ENCODE peak calls at places on chromosomes 5 and 9, in nine cellular contexts. E is GM23338, Q is HepG2, X is stomach, V is Panc1, I is HCT116, R is transverse colon, J is spleen, M is breast epithelium. K is an unnamed sample.
A peak's percentile ranks its signal among the peaks of the same experiment; 100 is the strongest.

GRCh38 chr9:86859966-86860365 is 87.3 kb downstream of the GAS1 start:
- DNase-seq in E (peak; percentile 8), Q (no peak), X (no peak), V (no peak), I (no peak), R (no peak), J (no peak), M (no peak), K (no peak)

GRCh38 chr9:134502261-134503211 is 139.1 kb upstream of the COL5A1 start:
- DNase-seq in E (no peak), Q (peak; percentile 43), X (peak; percentile 32), V (no peak), I (no peak), R (peak; percentile 42), J (peak; percentile 56), M (no peak), K (peak; percentile 90)

GRCh38 chr9:86575825-86576488 is 221.7 kb upstream of the TUT7 start:
- DNase-seq in E (no peak), Q (no peak), X (no peak), V (no peak), I (no peak), R (no peak), J (no peak), M (no peak), K (no peak)

GRCh38 chr5:168772466-168772961 is 193.3 kb upstream of the PANK3 start:
- DNase-seq in E (peak; percentile 20), Q (no peak), X (no peak), V (no peak), I (no peak), R (no peak), J (no peak), M (no peak), K (no peak)

GRCh38 chr9:114461468-114461867 is 43.8 kb downstream of the WHRN start:
- DNase-seq in E (no peak), Q (no peak), X (no peak), V (no peak), I (no peak), R (no peak), J (no peak), M (no peak), K (no peak)

GRCh38 chr5:145925353-145925752 is 11.0 kb upstream of the SH3RF2 start:
- DNase-seq in E (peak; percentile 67), Q (no peak), X (no peak), V (no peak), I (no peak), R (no peak), J (no peak), M (no peak), K (no peak)

GRCh38 chr9:17611921-17612320 is 33.1 kb downstream of the SH3GL2 start:
- DNase-seq in E (no peak), Q (no peak), X (no peak), V (no peak), I (no peak), R (no peak), J (no peak), M (no peak), K (no peak)

GRCh38 chr5:149932445-149933350 is 11.9 kb downstream of the PDE6A start:
- DNase-seq in E (peak; percentile 72), Q (peak; percentile 13), X (peak; percentile 31), V (peak; percentile 35), I (no peak), R (no peak), J (peak; percentile 77), M (no peak), K (no peak)

GRCh38 chr5:177491983-177492746 is 5.2 kb downstream of the PDLIM7 start:
- DNase-seq in E (peak; percentile 57), Q (no peak), X (no peak), V (no peak), I (no peak), R (no peak), J (no peak), M (no peak), K (no peak)

GRCh38 chr9:131709741-131710499 is 30.0 kb downstream of the RAPGEF1 start:
- DNase-seq in E (peak; percentile 35), Q (no peak), X (no peak), V (no peak), I (no peak), R (no peak), J (no peak), M (no peak), K (no peak)

GRCh38 chr5:150318613-150319483 is 16.1 kb upstream of the ARSI start:
- DNase-seq in E (no peak), Q (no peak), X (no peak), V (no peak), I (no peak), R (no peak), J (no peak), M (no peak), K (no peak)

GRCh38 chr5:72543365-72543764 is 36.2 kb upstream of the ZNF366 start:
- DNase-seq in E (no peak), Q (no peak), X (no peak), V (no peak), I (no peak), R (no peak), J (no peak), M (no peak), K (no peak)

GRCh38 chr9:97985058-97985861 is 2.1 kb downstream of the ANP32B start:
- DNase-seq in E (peak; percentile 47), Q (no peak), X (peak; percentile 32), V (no peak), I (no peak), R (peak; percentile 44), J (peak; percentile 87), M (no peak), K (peak; percentile 67)

GRCh38 chr5:172830876-172831662 is 3.0 kb upstream of the ERGIC1 start:
- DNase-seq in E (no peak), Q (no peak), X (no peak), V (no peak), I (no peak), R (no peak), J (no peak), M (no peak), K (no peak)

GRCh38 chr5:181121675-181122561 is 9.1 kb downstream of the OR2V1 start:
- DNase-seq in E (peak; percentile 52), Q (no peak), X (no peak), V (no peak), I (no peak), R (no peak), J (peak; percentile 53), M (no peak), K (peak; percentile 69)

GRCh38 chr5:32206053-32206452 is 31.9 kb upstream of the GOLPH3 start:
- DNase-seq in E (no peak), Q (no peak), X (no peak), V (no peak), I (no peak), R (no peak), J (no peak), M (no peak), K (no peak)

GRCh38 chr5:74386571-74387334 is 253.8 kb downstream of the ENC1 start:
- DNase-seq in E (no peak), Q (no peak), X (no peak), V (no peak), I (no peak), R (no peak), J (no peak), M (no peak), K (no peak)

GRCh38 chr9:121950441-121950840 is 142.7 kb downstream of the TTLL11 start:
- DNase-seq in E (no peak), Q (no peak), X (no peak), V (no peak), I (no peak), R (no peak), J (no peak), M (no peak), K (no peak)

GRCh38 chr5:123476696-123477095 is 35.3 kb upstream of the CSNK1G3 start:
- DNase-seq in E (no peak), Q (no peak), X (no peak), V (no peak), I (no peak), R (no peak), J (no peak), M (no peak), K (no peak)

GRCh38 chr9:20985851-20986600 is 45.4 kb downstream of the HACD4 start:
- DNase-seq in E (no peak), Q (no peak), X (no peak), V (no peak), I (no peak), R (no peak), J (no peak), M (no peak), K (no peak)

GRCh38 chr5:10590226-10591047 is 26.6 kb downstream of the ANKRD33B start:
- DNase-seq in E (peak; percentile 88), Q (no peak), X (no peak), V (no peak), I (no peak), R (no peak), J (no peak), M (no peak), K (no peak)

GRCh38 chr9:81562221-81563019 is 126.9 kb downstream of the TLE1 start:
- DNase-seq in E (no peak), Q (peak; percentile 73), X (peak; percentile 62), V (peak; percentile 82), I (peak; percentile 74), R (no peak), J (no peak), M (peak; percentile 85), K (no peak)

GRCh38 chr5:55855509-55855908 is 4.4 kb downstream of the IL31RA start:
- DNase-seq in E (peak; percentile 46), Q (no peak), X (no peak), V (no peak), I (no peak), R (no peak), J (no peak), M (no peak), K (no peak)

GRCh38 chr9:35906923-35907699 is 1.1 kb downstream of the HRCT1 start:
- DNase-seq in E (no peak), Q (no peak), X (no peak), V (no peak), I (no peak), R (peak; percentile 65), J (no peak), M (peak; percentile 79), K (peak; percentile 93)
- H3K4me3 ChIP-seq in E (peak overlapping the region; percentile 20), Q (peak overlapping the region; percentile 67), X (no peak overlapping the region), V (no peak overlapping the region), I (no peak overlapping the region), R (peak overlapping the region; percentile 42), J (no peak overlapping the region), M (peak overlapping the region; percentile 47), K (peak overlapping the region; percentile 15)

GRCh38 chr9:706606-707451 is 134.7 kb upstream of the DMRT1 start:
- DNase-seq in E (peak; percentile 76), Q (peak; percentile 85), X (peak; percentile 70), V (no peak), I (no peak), R (peak; percentile 55), J (peak; percentile 92), M (peak; percentile 90), K (peak; percentile 92)
- TF ChIP-seq POLR2AphosphoS5 in E (no peak), Q (peak; percentile 49), X (peak; percentile 12), V (no peak), I (no peak), R (no peak), J (peak; percentile 55), M (peak; percentile 47), K (peak; percentile 61)

GRCh38 chr5:135375040-135375439 is 24.0 kb downstream of the MACROH2A1 start:
- DNase-seq in E (no peak), Q (no peak), X (no peak), V (no peak), I (no peak), R (no peak), J (peak; percentile 25), M (no peak), K (no peak)
- H3K4me1 ChIP-seq in E (no peaks in the 10 kb centered on the region), Q (no peaks in the 10 kb centered on the region), X (peaks cover 46% of the 10 kb centered on the region), V (no peaks in the 10 kb centered on the region), I (no peaks in the 10 kb centered on the region), R (peaks cover 65% of the 10 kb centered on the region), J (peaks cover 61% of the 10 kb centered on the region), M (no peaks in the 10 kb centered on the region), K (peaks cover 91% of the 10 kb centered on the region)

GRCh38 chr5:171315386-171315891 is 6.4 kb downstream of the TLX3 start:
- DNase-seq in E (peak; percentile 59), Q (no peak), X (no peak), V (no peak), I (no peak), R (no peak), J (no peak), M (no peak), K (no peak)
- H3K4me3 ChIP-seq in E (peak overlapping the region; percentile 39), Q (no peak overlapping the region), X (peak overlapping the region; percentile 22), V (no peak overlapping the region), I (no peak overlapping the region), R (peak overlapping the region; percentile 24), J (no peak overlapping the region), M (no peak overlapping the region), K (peak overlapping the region; percentile 7)

K was measured in sigmoid colon.